ENCODE peak calls at places on chromosomes 12 and 14, in nine cellular contexts. A, Z, J, D, K, W, P, Q and T are unnamed samples. For H3K27me3, the result is how much of the 10 kb centered on the place peaks cover.

GRCh38 chr14:32826404-32827082 is 112.1 kb upstream of the NPAS3 start:
- DNase-seq in P (no peak), Z (peak), K (no peak), J (no peak), D (peak), W (no peak), A (no peak), Q (no peak), T (peak)

GRCh38 chr12:85865905-85866304 is 8.2 kb upstream of the NTS start:
- DNase-seq in A (no peak), D (peak), Z (no peak), W (no peak), K (no peak), J (no peak), P (no peak), Q (no peak), T (no peak)

GRCh38 chr14:74793506-74794155 is 30.5 kb downstream of the YLPM1 start:
- DNase-seq in K (no peak), Z (peak), J (no peak), P (no peak), D (no peak), W (no peak), A (no peak), Q (no peak), T (no peak)

GRCh38 chr12:42458575-42458974 is 131.0 kb downstream of the PRICKLE1 start:
- DNase-seq in P (no peak), W (no peak), D (no peak), K (no peak), Z (no peak), A (no peak), J (no peak), Q (no peak), T (no peak)

GRCh38 chr12:119589087-119589486 is 4.5 kb upstream of the TMEM233 start:
- DNase-seq in K (no peak), Z (no peak), Q (no peak), D (no peak), A (no peak), P (no peak), W (no peak), J (no peak), T (no peak)

GRCh38 chr12:46492471-46493351 is 120.1 kb upstream of the SLC38A2 start:
- DNase-seq in Q (no peak), W (peak), A (no peak), J (peak), K (peak), Z (peak), D (no peak), P (no peak), T (no peak)

GRCh38 chr14:28143340-28143739 is 623.2 kb upstream of the FOXG1 start:
- DNase-seq in W (no peak), Z (no peak), J (no peak), P (no peak), Q (no peak), K (no peak), D (no peak), A (no peak), T (no peak)

GRCh38 chr12:14395059-14395778 is 29.7 kb downstream of the ATF7IP start:
- DNase-seq in Q (no peak), P (no peak), D (no peak), A (no peak), J (no peak), K (no peak), W (no peak), Z (no peak), T (no peak)

GRCh38 chr14:94001501-94002396 is 4.6 kb downstream of the CCDC197 start:
- DNase-seq in Q (peak), J (peak), D (peak), A (peak), P (no peak), W (peak), Z (peak), K (peak), T (peak)

GRCh38 chr12:47717046-47717442 is 8.2 kb downstream of the ENDOU start:
- DNase-seq in A (no peak), J (no peak), Z (no peak), D (no peak), W (no peak), Q (no peak), P (no peak), K (no peak), T (no peak)

GRCh38 chr14:92599786-92600185 is 86.2 kb downstream of the RIN3 start:
- DNase-seq in A (no peak), K (no peak), P (no peak), J (no peak), Q (no peak), D (no peak), W (no peak), Z (peak), T (no peak)

DNA sequence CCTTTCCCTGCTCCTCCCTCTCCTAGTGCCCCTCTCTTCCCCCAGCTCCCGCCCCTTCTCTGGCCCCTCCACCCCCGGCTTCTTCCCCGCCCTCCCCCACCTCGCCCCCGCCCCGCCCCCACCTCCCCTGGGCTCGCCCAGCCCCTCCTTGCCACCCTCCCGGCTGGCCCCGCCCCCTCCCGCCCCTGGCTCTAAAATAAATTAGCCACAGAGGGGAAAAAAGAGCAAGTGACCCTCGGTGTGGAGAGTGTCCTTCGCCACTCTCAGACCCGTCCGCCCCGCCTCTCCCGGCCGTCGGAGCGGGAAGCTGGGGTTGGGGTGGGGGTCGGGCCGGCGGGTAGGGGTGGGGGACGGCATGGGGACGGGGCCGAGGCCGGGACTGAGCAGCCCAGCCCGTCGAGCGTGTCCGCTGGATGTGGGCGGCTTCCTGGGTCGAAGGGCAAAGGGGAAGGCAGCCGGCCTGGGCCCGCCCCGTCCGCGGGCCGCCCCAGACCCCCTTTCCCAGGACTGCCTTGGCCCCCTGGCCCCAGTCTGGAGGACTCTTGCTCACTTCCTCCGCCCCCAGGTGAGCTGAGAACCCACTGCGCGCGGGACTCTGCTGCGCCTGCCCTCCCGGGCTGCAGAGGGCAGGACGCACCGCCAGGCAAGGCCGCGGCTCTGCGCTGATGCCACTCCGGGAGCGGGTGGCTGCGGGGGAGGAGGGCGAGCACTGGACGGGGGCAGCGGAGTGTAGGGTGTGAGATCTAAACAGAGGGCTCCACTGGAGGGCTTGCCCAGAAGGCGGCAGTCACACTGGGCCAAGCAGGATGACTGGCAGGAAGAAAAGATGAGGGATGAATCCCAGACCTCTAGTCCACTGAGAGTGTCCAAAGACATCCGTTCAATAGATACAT is 571 bp upstream of the FIGNL2 start:
- DNase-seq in K (no peak), Q (no peak), A (no peak), Z (no peak), P (no peak), J (peak), W (peak), D (peak), T (no peak)
- H3K27me3 ChIP-seq in K (under half), Q (under half), A (under half), Z (under half), P (under half), J (under half), W (under half), D (under half), T (under half)

DNA sequence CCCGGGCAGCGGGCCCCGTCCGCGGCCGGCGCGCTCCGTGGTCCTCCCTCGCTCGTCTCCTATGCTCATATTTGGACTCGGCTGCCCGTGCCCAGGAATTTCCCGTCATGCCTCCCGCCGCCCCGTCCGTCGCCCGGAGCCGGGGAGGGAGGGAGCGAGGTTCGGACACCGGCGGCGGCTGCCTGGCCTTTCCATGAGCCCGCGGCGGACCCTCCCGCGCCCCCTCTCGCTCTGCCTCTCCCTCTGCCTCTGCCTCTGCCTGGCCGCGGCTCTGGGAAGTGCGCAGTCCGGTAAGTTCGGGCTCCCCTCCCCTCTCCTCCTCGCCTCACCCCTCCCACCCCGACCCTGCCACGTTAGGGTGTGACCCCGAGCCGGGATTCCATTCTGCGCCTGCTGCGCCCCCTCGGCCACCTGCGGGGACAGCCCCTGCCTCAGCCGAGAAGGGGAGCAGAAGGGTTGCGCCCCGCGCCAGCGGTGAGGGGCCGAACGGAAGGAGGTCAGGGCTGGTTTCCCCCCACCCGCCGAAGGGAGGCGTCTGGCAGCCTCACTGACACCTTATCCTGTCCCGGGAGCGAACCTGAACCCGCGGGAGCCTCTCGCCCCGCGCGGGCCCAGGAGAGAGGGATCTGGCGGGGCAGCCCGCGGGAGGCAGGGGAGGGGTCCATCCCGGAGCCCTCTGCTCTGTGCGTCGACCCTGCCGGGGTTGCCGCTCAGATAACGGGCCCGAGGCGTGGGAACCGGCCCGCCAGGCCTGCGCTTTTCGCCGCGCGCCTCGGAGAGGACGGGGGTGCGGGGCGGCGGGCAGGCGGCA is at the start of gene MSRB3:
- DNase-seq in D (peak), K (peak), Q (no peak), W (peak), J (peak), A (peak), P (no peak), Z (peak), T (peak)
- H3K27ac ChIP-seq in D (peak), K (peak), Q (no peak), W (peak), J (peak), A (peak), P (peak), Z (no peak), T (peak)

GRCh38 chr12:1821805-1822204 is 1.4 kb downstream of the LRTM2 start:
- DNase-seq in D (peak), K (no peak), Q (no peak), Z (no peak), A (no peak), J (no peak), W (no peak), P (no peak), T (no peak)
- H3K27me3 ChIP-seq in D (under half), K (under half), Q (under half), Z (half or more), A (under half), J (under half), W (under half), P (under half), T (under half)

GRCh38 chr12:96397756-96398421 is 2.4 kb downstream of the CDK17 start:
- DNase-seq in Q (no peak), K (no peak), A (no peak), P (no peak), J (no peak), D (no peak), W (no peak), Z (peak), T (no peak)
- H3K27ac ChIP-seq in Q (peak), K (peak), A (peak), P (peak), J (peak), D (no peak), W (peak), Z (no peak), T (peak)

GRCh38 chr12:106673151-106673550 is 90.3 kb downstream of the RFX4 start:
- DNase-seq in P (no peak), W (no peak), D (peak), A (no peak), J (no peak), K (no peak), Q (no peak), Z (no peak), T (peak)

GRCh38 chr12:106669216-106669615 is 86.4 kb downstream of the RFX4 start:
- DNase-seq in A (no peak), K (no peak), J (no peak), Q (no peak), W (no peak), D (peak), Z (no peak), P (no peak), T (no peak)

GRCh38 chr12:106672308-106673085 is 89.7 kb downstream of the RFX4 start:
- DNase-seq in D (peak), P (no peak), Q (no peak), A (no peak), W (no peak), J (no peak), K (no peak), Z (no peak), T (no peak)

GRCh38 chr12:106671840-106672239 is 89.0 kb downstream of the RFX4 start:
- DNase-seq in D (peak), Z (no peak), J (no peak), P (no peak), K (no peak), A (no peak), W (no peak), Q (no peak), T (no peak)

DNA sequence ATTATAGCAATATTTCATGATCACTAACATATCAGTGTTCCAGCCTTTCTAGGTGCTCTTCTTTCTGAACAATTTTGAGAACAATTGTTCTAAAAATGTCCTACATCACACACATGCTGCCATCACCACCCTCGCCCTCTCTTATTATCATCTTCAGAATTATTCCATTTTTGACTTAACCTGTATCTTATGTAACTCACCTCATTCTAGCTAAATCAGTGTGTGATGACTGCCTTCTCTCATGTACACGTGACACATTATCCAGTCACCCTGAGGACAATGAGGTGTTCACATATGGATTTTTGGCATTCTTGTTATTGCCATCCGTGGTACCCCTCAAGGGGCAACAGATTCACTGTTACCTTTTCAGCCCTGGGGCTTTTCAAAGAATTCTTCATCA is 87.3 kb downstream of the RFX4 start:
- DNase-seq in D (peak), W (no peak), Q (no peak), Z (no peak), K (no peak), J (no peak), A (no peak), P (no peak), T (no peak)
- H3K27me3 ChIP-seq in D (under half), W (under half), Q (under half), Z (half or more), K (under half), J (under half), A (under half), P (under half), T (under half)